ENCODE peak calls at places on chromosomes 5 and 9, in nine cellular contexts. Z, L, T, N, E, W, O, X and S are unnamed samples.

GRCh38 chr5:153546566-153546965 is 56.1 kb downstream of the GRIA1 start:
- DNase-seq in X (no peak), E (no peak), O (no peak), Z (no peak), W (no peak), N (no peak), L (no peak), T (peak; percentile 40), S (peak; percentile 77)

GRCh38 chr5:149251546-149251945 is 20.1 kb upstream of the AFAP1L1 start:
- DNase-seq in O (no peak), W (no peak), X (no peak), N (no peak), T (no peak), E (no peak), L (no peak), Z (no peak), S (no peak)

GRCh38 chr9:18379073-18379811 is 94.7 kb upstream of the ADAMTSL1 start:
- DNase-seq in N (peak; percentile 21), T (no peak), X (no peak), E (no peak), O (no peak), L (no peak), W (no peak), Z (no peak), S (peak; percentile 26)

GRCh38 chr9:73434826-73435225 is 283.2 kb downstream of the ANXA1 start:
- DNase-seq in L (no peak), X (no peak), O (no peak), Z (no peak), N (no peak), T (no peak), W (no peak), E (no peak), S (no peak)

GRCh38 chr9:129242971-129243561 is 65.0 kb upstream of the IER5L start:
- DNase-seq in T (peak; percentile 73), N (no peak), Z (no peak), O (no peak), W (no peak), L (no peak), E (no peak), X (no peak), S (peak; percentile 51)

GRCh38 chr5:113866763-113867162 is 353.3 kb downstream of the YTHDC2 start:
- DNase-seq in O (no peak), W (no peak), Z (no peak), L (no peak), X (no peak), E (no peak), N (no peak), T (no peak), S (no peak)

GRCh38 chr9:123343428-123344272 is 12.3 kb upstream of the CRB2 start:
- DNase-seq in W (peak; percentile 90), O (no peak), L (no peak), Z (peak; percentile 64), N (no peak), T (peak; percentile 69), X (no peak), E (no peak), S (no peak)

GRCh38 chr5:174503461-174504265 is 220.7 kb upstream of the MSX2 start:
- DNase-seq in N (peak; percentile 94), O (peak; percentile 83), T (peak; percentile 74), L (peak; percentile 53), X (no peak), Z (no peak), E (peak; percentile 51), W (no peak), S (no peak)

GRCh38 chr5:99169309-99169708 is 240.5 kb upstream of the CHD1 start:
- DNase-seq in Z (no peak), X (no peak), W (no peak), O (peak; percentile 40), T (no peak), E (no peak), N (peak; percentile 42), L (no peak), S (peak; percentile 21)

GRCh38 chr9:123000371-123001068 is 32.9 kb upstream of the GPR21 start:
- DNase-seq in N (no peak), L (no peak), Z (no peak), T (no peak), W (no peak), X (no peak), E (no peak), O (no peak), S (no peak)

GRCh38 chr9:10112798-10113197 is 500.0 kb downstream of the PTPRD start:
- DNase-seq in O (no peak), Z (no peak), L (no peak), X (no peak), W (no peak), E (no peak), N (no peak), T (no peak), S (no peak)

GRCh38 chr9:94971378-94972131 is 245.1 kb downstream of the AOPEP start:
- DNase-seq in N (no peak), T (no peak), E (no peak), Z (no peak), X (no peak), L (no peak), W (no peak), O (no peak), S (no peak)

GRCh38 chr5:172805736-172806255 is 28.3 kb upstream of the ERGIC1 start:
- DNase-seq in X (no peak), Z (no peak), W (no peak), O (no peak), L (no peak), E (no peak), T (no peak), N (no peak), S (no peak)

GRCh38 chr9:107161338-107161737 is 121.7 kb upstream of the RAD23B start:
- DNase-seq in T (no peak), E (no peak), W (no peak), X (no peak), N (no peak), O (no peak), Z (no peak), L (no peak), S (no peak)

GRCh38 chr5:5512496-5512895 is 90.0 kb downstream of the ICE1 start:
- DNase-seq in N (no peak), T (no peak), W (no peak), Z (no peak), O (no peak), L (no peak), E (no peak), X (no peak), S (no peak)

GRCh38 chr5:77993141-77993540 is 217.0 kb upstream of the TBCA start:
- DNase-seq in N (no peak), W (no peak), O (no peak), E (no peak), T (no peak), Z (no peak), X (no peak), L (no peak), S (no peak)

GRCh38 chr5:59236996-59237395 is 654.1 kb downstream of the RAB3C start:
- DNase-seq in Z (no peak), E (no peak), N (no peak), O (no peak), T (no peak), X (no peak), L (no peak), W (no peak), S (peak; percentile 19)

GRCh38 chr9:119898316-119898715 is 529.1 kb upstream of the BRINP1 start:
- DNase-seq in T (peak; percentile 70), X (no peak), Z (no peak), N (no peak), O (no peak), L (no peak), W (no peak), E (no peak), S (no peak)

GRCh38 chr5:175263776-175264175 is 180.2 kb downstream of the DRD1 start:
- DNase-seq in X (no peak), T (no peak), L (no peak), E (no peak), O (no peak), Z (no peak), N (no peak), W (no peak), S (no peak)

GRCh38 chr5:33565304-33565703 is 124.5 kb downstream of the TARS1 start:
- DNase-seq in O (no peak), L (no peak), T (no peak), Z (no peak), W (no peak), X (no peak), E (no peak), N (no peak), S (peak; percentile 23)